ENCODE peak calls at places on chromosomes 1 and 21, in six cellular contexts. T is fibroblast of lung, N is HCT116, F is GM23248, C is Karpas-422, W is K562. E is an unnamed sample.
A peak's percentile ranks its signal among the peaks of the same experiment; 100 is the strongest.

GRCh38 chr1:118963456-118964430 is 24.4 kb downstream of the TBX15 start:
- DNase-seq in T (peak; percentile 30), N (peak; percentile 35), F (peak; percentile 97), C (no peak), W (no peak), E (no peak)

GRCh38 chr1:155966135-155966534 is 12.2 kb downstream of the ARHGEF2 start:
- DNase-seq in T (no peak), N (no peak), F (no peak), C (no peak), W (peak; percentile 36), E (no peak)

GRCh38 chr1:178094752-178095645 is 1.1 kb downstream of the RASAL2 start:
- DNase-seq in T (peak; percentile 87), N (no peak), F (peak; percentile 73), C (no peak), W (no peak), E (no peak)

GRCh38 chr1:227779021-227779441 is 36.4 kb upstream of the PRSS38 start:
- DNase-seq in T (no peak), N (no peak), F (no peak), C (no peak), W (no peak), E (no peak)

GRCh38 chr1:215104283-215104682 is 21.7 kb downstream of the KCNK2 start:
- DNase-seq in T (peak; percentile 35), N (no peak), F (peak; percentile 54), C (no peak), W (no peak), E (no peak)

GRCh38 chr1:160726498-160727391 is 12.3 kb upstream of the SLAMF7 start:
- DNase-seq in T (peak; percentile 44), N (peak; percentile 75), F (peak; percentile 72), C (peak; percentile 83), W (peak; percentile 73), E (peak; percentile 91)

GRCh38 chr1:27100797-27101491 is 54.0 kb downstream of the SLC9A1 start:
- DNase-seq in T (no peak), N (no peak), F (no peak), C (no peak), W (no peak), E (no peak)

GRCh38 chr1:213284626-213285025 is 233.6 kb downstream of the RPS6KC1 start:
- DNase-seq in T (peak; percentile 64), N (no peak), F (peak; percentile 55), C (no peak), W (no peak), E (no peak)

GRCh38 chr21:41610042-41610839 is 102.3 kb upstream of the TMPRSS2 start:
- DNase-seq in T (peak; percentile 42), N (peak; percentile 48), F (peak; percentile 72), C (peak; percentile 68), W (peak; percentile 74), E (peak; percentile 61)

GRCh38 chr1:186829679-186830587 is 1.2 kb downstream of the PLA2G4A start:
- DNase-seq in T (no peak), N (no peak), F (no peak), C (no peak), W (no peak), E (peak; percentile 62)
- H3K9ac ChIP-seq in T (no peak overlapping the region), N (peak overlapping the region; percentile 55), F (peak overlapping the region; percentile 81), C (no peak overlapping the region), W (no peak overlapping the region), E (peak overlapping the region; percentile 80)

GRCh38 chr1:24441480-24441879 is 25.9 kb downstream of the NIPAL3 start:
- DNase-seq in T (no peak), N (no peak), F (no peak), C (no peak), W (no peak), E (no peak)
- H3K4me1 ChIP-seq in T (peaks cover 8% of the 10 kb centered on the region), N (no peaks in the 10 kb centered on the region), F (peaks cover 25% of the 10 kb centered on the region), C (no peaks in the 10 kb centered on the region), W (peaks cover 9% of the 10 kb centered on the region), E (no peaks in the 10 kb centered on the region)

GRCh38 chr1:45155423-45155822 is 51.0 kb downstream of the ZSWIM5 start:
- DNase-seq in T (no peak), N (no peak), F (no peak), C (no peak), W (no peak), E (no peak)

GRCh38 chr1:45155957-45156356 is 50.4 kb downstream of the ZSWIM5 start:
- DNase-seq in T (no peak), N (no peak), F (no peak), C (no peak), W (no peak), E (no peak)
- H2AFZ ChIP-seq in T (no peak overlapping the region), N (no peak overlapping the region), F (no peak overlapping the region), C (no peak overlapping the region), W (no peak overlapping the region), E (no peak overlapping the region)

GRCh38 chr1:87131809-87132663 is 196.6 kb upstream of the LMO4 start:
- DNase-seq in T (peak; percentile 70), N (peak; percentile 35), F (peak; percentile 89), C (peak; percentile 89), W (peak; percentile 83), E (peak; percentile 75)
- H3K9ac ChIP-seq in T (peak overlapping the region; percentile 38), N (peak overlapping the region; percentile 28), F (peak overlapping the region; percentile 62), C (no peak overlapping the region), W (peak overlapping the region; percentile 91), E (peak overlapping the region; percentile 59)

GRCh38 chr1:170931650-170932049 is 3.7 kb upstream of the MROH9 start:
- DNase-seq in T (no peak), N (no peak), F (no peak), C (no peak), W (no peak), E (no peak)
- H3K4me1 ChIP-seq in T (no peaks in the 10 kb centered on the region), N (no peaks in the 10 kb centered on the region), F (peaks cover 27% of the 10 kb centered on the region), C (peaks cover 32% of the 10 kb centered on the region), W (no peaks in the 10 kb centered on the region), E (peaks cover 21% of the 10 kb centered on the region)

DNA sequence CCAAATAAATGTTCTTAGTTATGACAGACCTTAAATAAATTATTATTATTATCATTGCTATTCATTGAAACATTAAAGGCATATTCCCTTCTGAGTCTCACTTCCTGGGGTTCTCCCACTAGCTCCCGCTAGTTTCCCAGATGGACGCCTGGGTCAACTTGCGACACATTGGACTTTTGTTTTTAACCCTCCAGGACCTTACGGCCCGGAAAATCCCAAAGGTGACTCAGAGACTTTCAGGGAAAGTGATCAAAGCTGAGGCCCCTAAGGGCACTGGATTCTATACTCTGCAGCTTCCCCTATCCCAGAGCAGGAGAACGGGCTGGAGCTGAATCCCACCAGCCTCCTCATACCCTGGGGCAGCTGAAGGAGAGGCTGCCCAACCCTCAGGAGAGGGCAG is 130.4 kb downstream of the PLPP3 start:
- DNase-seq in T (no peak), N (no peak), F (peak; percentile 22), C (no peak), W (no peak), E (no peak)
- H2AFZ ChIP-seq in T (no peak overlapping the region), N (no peak overlapping the region), F (no peak overlapping the region), C (no peak overlapping the region), W (peak overlapping the region; percentile 19), E (no peak overlapping the region)

DNA sequence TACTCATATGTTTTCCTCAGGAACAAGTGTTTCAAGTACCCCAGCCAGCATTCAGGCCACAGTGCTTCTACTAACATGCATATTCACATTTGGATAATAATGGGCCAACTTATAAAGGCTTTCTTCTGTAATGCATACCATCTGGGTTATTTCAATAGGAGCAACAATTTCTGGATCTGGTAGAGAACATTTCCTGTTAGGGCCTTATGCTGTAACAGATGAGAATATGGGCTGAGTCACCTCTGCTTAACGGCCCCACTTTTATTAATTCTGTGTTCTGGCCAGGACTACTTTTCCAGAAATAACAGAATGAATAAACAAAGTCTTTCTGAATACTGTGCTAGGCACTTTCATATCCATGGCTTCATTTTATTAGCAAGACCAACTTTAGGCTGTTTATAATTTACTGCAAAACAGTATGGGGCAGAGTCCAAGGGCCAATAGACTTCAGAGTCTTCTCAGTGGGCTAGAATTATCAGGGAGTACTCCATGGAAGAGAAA is 7.9 kb upstream of the SSX2IP start:
- DNase-seq in T (peak; percentile 91), N (no peak), F (peak; percentile 92), C (no peak), W (no peak), E (no peak)
- H3K9ac ChIP-seq in T (no peak overlapping the region), N (no peak overlapping the region), F (peak overlapping the region; percentile 66), C (no peak overlapping the region), W (no peak overlapping the region), E (no peak overlapping the region)

DNA sequence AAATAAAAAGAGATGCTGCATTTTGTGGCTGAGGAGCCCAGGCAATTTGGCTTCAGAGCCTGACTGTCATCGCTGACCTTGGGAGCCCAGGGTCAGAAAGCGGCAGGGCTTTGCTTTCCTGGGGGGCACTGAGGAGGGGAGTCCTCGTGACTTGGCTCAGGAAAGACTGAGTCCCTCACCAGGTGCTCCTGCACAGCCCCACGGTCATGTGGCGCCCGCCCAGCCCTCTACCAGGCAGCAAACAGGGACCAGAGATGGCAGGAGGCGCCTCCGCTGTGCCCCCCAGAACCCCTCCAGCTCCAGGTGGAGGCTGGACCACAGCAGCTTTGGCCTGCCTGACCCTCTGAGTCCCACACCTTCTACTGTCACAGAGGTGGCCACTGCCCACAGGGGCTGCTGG is 13.2 kb downstream of the EFHD2 start:
- DNase-seq in T (no peak), N (no peak), F (no peak), C (no peak), W (no peak), E (no peak)
- H3K4me1 ChIP-seq in T (peaks cover 4% of the 10 kb centered on the region), N (peaks cover 7% of the 10 kb centered on the region), F (peaks cover under 1% of the 10 kb centered on the region), C (no peaks in the 10 kb centered on the region), W (peaks cover 62% of the 10 kb centered on the region), E (no peaks in the 10 kb centered on the region)